ENCODE peak calls at places on chromosomes 12 and 14, in eight cellular contexts. G, R, C, L, O, H, I and Q are unnamed samples.

GRCh38 chr12:52044284-52044983 is 6.8 kb upstream of the NR4A1 start:
- DNase-seq in G (no peak), R (no peak), C (no peak), L (peak; percentile 94), O (no peak), H (no peak), I (peak; percentile 91), Q (no peak)

GRCh38 chr14:57487771-57488170 is 5.9 kb downstream of the CCDC198 start:
- DNase-seq in G (no peak), R (no peak), C (no peak), L (no peak), O (no peak), H (no peak), I (no peak), Q (no peak)

GRCh38 chr12:68317047-68317667 is 15.0 kb downstream of the MDM1 start:
- DNase-seq in G (peak; percentile 58), R (no peak), C (no peak), L (no peak), O (peak; percentile 76), H (peak; percentile 42), I (no peak), Q (no peak)

GRCh38 chr12:9252256-9252655 is 44.1 kb upstream of the PZP start:
- DNase-seq in G (no peak), R (no peak), C (no peak), L (no peak), O (no peak), H (no peak), I (no peak), Q (no peak)

GRCh38 chr12:25321772-25322171 is 71.0 kb upstream of the KRAS start:
- DNase-seq in G (no peak), R (no peak), C (no peak), L (no peak), O (no peak), H (no peak), I (no peak), Q (no peak)

GRCh38 chr12:5945071-5946008 is at the start of gene ANO2:
- DNase-seq in G (peak; percentile 80), R (no peak), C (peak; percentile 62), L (no peak), O (peak; percentile 73), H (peak; percentile 54), I (no peak), Q (peak; percentile 89)

GRCh38 chr14:100749967-100750597 is 23.4 kb downstream of the DLK1 start:
- DNase-seq in G (no peak), R (no peak), C (no peak), L (no peak), O (no peak), H (no peak), I (no peak), Q (no peak)

GRCh38 chr14:99524804-99525698 is 43.8 kb downstream of the CCNK start:
- DNase-seq in G (peak; percentile 47), R (peak; percentile 16), C (no peak), L (peak; percentile 34), O (peak; percentile 69), H (peak; percentile 57), I (peak; percentile 10), Q (peak; percentile 84)

GRCh38 chr12:47545938-47546609 is 159.8 kb downstream of the RPAP3 start:
- DNase-seq in G (no peak), R (no peak), C (no peak), L (no peak), O (no peak), H (no peak), I (no peak), Q (no peak)

GRCh38 chr12:54082402-54082892 is 28.8 kb downstream of the HOXC4 start:
- DNase-seq in G (peak; percentile 62), R (no peak), C (no peak), L (no peak), O (peak; percentile 73), H (peak; percentile 44), I (no peak), Q (peak; percentile 79)

GRCh38 chr14:80522936-80523335 is 311.6 kb upstream of the DIO2 start:
- DNase-seq in G (no peak), R (no peak), C (no peak), L (no peak), O (no peak), H (no peak), I (no peak), Q (no peak)

GRCh38 chr12:122880668-122881067 is 15.3 kb downstream of the VPS37B start:
- DNase-seq in G (no peak), R (no peak), C (no peak), L (no peak), O (no peak), H (no peak), I (no peak), Q (peak; percentile 78)

GRCh38 chr14:84750763-84751554 is 779.0 kb upstream of the FLRT2 start:
- DNase-seq in G (no peak), R (peak; percentile 67), C (no peak), L (no peak), O (peak; percentile 5), H (no peak), I (no peak), Q (no peak)

GRCh38 chr12:3595721-3596120 is 104.7 kb downstream of the PRMT8 start:
- DNase-seq in G (no peak), R (no peak), C (no peak), L (no peak), O (no peak), H (no peak), I (no peak), Q (no peak)

GRCh38 chr12:13044859-13045384 is 741 bp downstream of the FAM234B start:
- DNase-seq in G (no peak), R (no peak), C (no peak), L (no peak), O (no peak), H (no peak), I (no peak), Q (no peak)

GRCh38 chr14:104144453-104144790 is 6.0 kb downstream of the KIF26A start:
- DNase-seq in G (no peak), R (no peak), C (no peak), L (no peak), O (no peak), H (no peak), I (no peak), Q (no peak)

GRCh38 chr12:54220092-54220557 is 31.3 kb upstream of the SMUG1 start:
- DNase-seq in G (peak; percentile 79), R (peak; percentile 72), C (peak; percentile 83), L (peak; percentile 44), O (peak; percentile 81), H (peak; percentile 74), I (peak; percentile 63), Q (peak; percentile 84)

GRCh38 chr14:72721042-72721540 is 172.8 kb downstream of the DPF3 start:
- DNase-seq in G (no peak), R (no peak), C (no peak), L (no peak), O (no peak), H (no peak), I (no peak), Q (no peak)

GRCh38 chr14:85437143-85437542 is 92.8 kb upstream of the FLRT2 start:
- DNase-seq in G (no peak), R (peak; percentile 76), C (no peak), L (peak; percentile 6), O (peak; percentile 38), H (no peak), I (no peak), Q (no peak)

GRCh38 chr12:55996715-55997534 is at the start of gene SUOX:
- DNase-seq in G (peak; percentile 97), R (peak; percentile 98), C (peak; percentile 94), L (peak; percentile 98), O (peak; percentile 97), H (peak; percentile 96), I (peak; percentile 96), Q (peak; percentile 97)

GRCh38 chr12:69779928-69780327 is 41.3 kb downstream of the RAB3IP start:
- DNase-seq in G (no peak), R (peak; percentile 56), C (peak; percentile 12), L (no peak), O (no peak), H (peak; percentile 64), I (no peak), Q (peak; percentile 69)

GRCh38 chr12:93767524-93767863 is 90.3 kb downstream of the CRADD start:
- DNase-seq in G (no peak), R (no peak), C (no peak), L (no peak), O (no peak), H (no peak), I (no peak), Q (no peak)

GRCh38 chr12:11730299-11731041 is 81.0 kb downstream of the ETV6 start:
- DNase-seq in G (no peak), R (no peak), C (no peak), L (peak; percentile 84), O (peak; percentile 72), H (no peak), I (no peak), Q (no peak)

GRCh38 chr12:128745772-128746689 is 77.7 kb downstream of the SLC15A4 start:
- DNase-seq in G (no peak), R (no peak), C (no peak), L (no peak), O (no peak), H (no peak), I (no peak), Q (no peak)
- H3K4me3 ChIP-seq in G (no peak overlapping the region), R (no peak overlapping the region), C (no peak overlapping the region), L (no peak overlapping the region), O (no peak overlapping the region), H (no peak overlapping the region), I (no peak overlapping the region), Q (no peak overlapping the region)

GRCh38 chr14:64434528-64434927 is 30.8 kb upstream of the AKAP5 start:
- DNase-seq in G (peak; percentile 58), R (peak; percentile 49), C (no peak), L (no peak), O (peak; percentile 17), H (no peak), I (no peak), Q (no peak)
- H3K36me3 ChIP-seq in G (no peaks in the 10 kb centered on the region), R (peaks cover 16% of the 10 kb centered on the region), C (peaks cover 93% of the 10 kb centered on the region), L (no peaks in the 10 kb centered on the region), O (no peaks in the 10 kb centered on the region), H (peaks cover 92% of the 10 kb centered on the region), I (peaks cover 93% of the 10 kb centered on the region), Q (peaks cover 40% of the 10 kb centered on the region)

DNA sequence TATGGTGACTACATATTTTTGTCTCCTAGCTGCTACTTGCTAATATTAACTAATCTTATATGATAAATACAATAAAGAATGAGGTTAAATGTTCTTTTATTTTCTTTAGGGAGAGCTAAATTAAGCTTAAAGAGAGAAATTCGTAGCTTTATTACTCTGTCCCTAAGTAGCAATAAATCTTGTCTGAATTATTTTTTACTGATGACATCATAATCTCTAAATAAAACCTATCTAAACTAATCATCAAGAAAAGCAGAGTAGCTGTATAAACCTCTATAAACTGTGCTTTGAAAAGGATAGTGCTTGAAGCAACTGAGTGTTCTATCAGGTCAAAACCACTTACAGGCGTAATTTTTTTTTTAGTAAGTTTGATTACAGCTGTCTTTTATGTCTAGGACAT is 42.5 kb downstream of the METTL25 start:
- DNase-seq in G (no peak), R (no peak), C (no peak), L (no peak), O (no peak), H (no peak), I (no peak), Q (no peak)
- H3K4me3 ChIP-seq in G (no peak overlapping the region), R (no peak overlapping the region), C (no peak overlapping the region), L (no peak overlapping the region), O (no peak overlapping the region), H (no peak overlapping the region), I (no peak overlapping the region), Q (no peak overlapping the region)

DNA sequence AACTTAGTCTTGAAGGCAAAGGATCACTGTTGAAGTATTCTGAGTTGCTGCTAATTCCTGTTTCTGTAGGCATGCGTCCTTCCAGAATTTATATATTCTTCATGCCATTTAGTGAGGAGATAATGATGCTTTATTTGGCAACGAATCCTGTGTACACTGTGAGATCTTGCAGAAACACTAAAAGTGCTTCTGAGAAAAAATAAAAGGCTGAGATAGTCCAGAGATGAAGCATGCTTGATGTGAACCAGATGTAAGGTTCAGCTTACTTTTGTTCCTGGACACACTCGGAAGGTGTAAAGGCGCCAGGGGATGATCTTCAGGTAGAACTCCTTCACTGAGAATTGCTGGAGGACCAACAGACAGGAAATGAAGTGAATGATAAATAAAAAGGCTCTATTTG is 39.1 kb downstream of the AREL1 start:
- DNase-seq in G (no peak), R (no peak), C (no peak), L (no peak), O (no peak), H (no peak), I (no peak), Q (no peak)
- H3K36me3 ChIP-seq in G (peaks cover 66% of the 10 kb centered on the region), R (peaks cover 54% of the 10 kb centered on the region), C (peaks cover 90% of the 10 kb centered on the region), L (peaks cover 5% of the 10 kb centered on the region), O (peaks cover 6% of the 10 kb centered on the region), H (peaks cover 60% of the 10 kb centered on the region), I (peaks cover 83% of the 10 kb centered on the region), Q (peaks cover 34% of the 10 kb centered on the region)